ENCODE peak calls at places on chromosome 18, in nine cellular contexts. One of them, this sample, is unnamed. For H3K9me2, the result is how much of the 10 kb centered on the place peaks cover.

GRCh38 chr18:57627488-57627887 is 5.9 kb upstream of the NARS1 start:
- DNase-seq in HCT116: no peak
- DNase-seq in hepatocyte: no peak
- DNase-seq in SK-N-SH: no peak
- DNase-seq in PC-3: peak
- DNase-seq in Karpas-422: no peak
- DNase-seq in PC-9: no peak
- DNase-seq in GM23338: no peak
- DNase-seq in GM23248: peak
- DNase-seq in this sample: no peak

GRCh38 chr18:22210331-22210754 is 41.0 kb downstream of the GATA6 start:
- DNase-seq in HCT116: no peak
- DNase-seq in hepatocyte: peak
- DNase-seq in SK-N-SH: no peak
- DNase-seq in PC-3: no peak
- DNase-seq in Karpas-422: no peak
- DNase-seq in PC-9: no peak
- DNase-seq in GM23338: no peak
- DNase-seq in GM23248: peak
- DNase-seq in this sample: no peak

GRCh38 chr18:79917351-79918088 is 33.9 kb downstream of the SLC66A2 start:
- DNase-seq in HCT116: no peak
- DNase-seq in hepatocyte: no peak
- DNase-seq in SK-N-SH: no peak
- DNase-seq in PC-3: no peak
- DNase-seq in Karpas-422: no peak
- DNase-seq in PC-9: no peak
- DNase-seq in GM23338: no peak
- DNase-seq in GM23248: no peak
- DNase-seq in this sample: no peak

GRCh38 chr18:59233017-59233410 is 13.1 kb downstream of the GRP start:
- DNase-seq in HCT116: no peak
- DNase-seq in hepatocyte: no peak
- DNase-seq in SK-N-SH: no peak
- DNase-seq in PC-3: peak
- DNase-seq in Karpas-422: no peak
- DNase-seq in PC-9: no peak
- DNase-seq in GM23338: no peak
- DNase-seq in GM23248: peak
- DNase-seq in this sample: no peak

GRCh38 chr18:7233398-7233797 is 2.5 kb downstream of the LRRC30 start:
- DNase-seq in HCT116: no peak
- DNase-seq in hepatocyte: no peak
- DNase-seq in SK-N-SH: no peak
- DNase-seq in PC-3: no peak
- DNase-seq in Karpas-422: no peak
- DNase-seq in PC-9: no peak
- DNase-seq in GM23338: no peak
- DNase-seq in GM23248: no peak
- DNase-seq in this sample: no peak

GRCh38 chr18:13618760-13619438 is 107.5 kb downstream of the FAM210A start:
- DNase-seq in HCT116: no peak
- DNase-seq in hepatocyte: no peak
- DNase-seq in SK-N-SH: no peak
- DNase-seq in PC-3: no peak
- DNase-seq in Karpas-422: peak
- DNase-seq in PC-9: no peak
- DNase-seq in GM23338: no peak
- DNase-seq in GM23248: no peak
- DNase-seq in this sample: no peak

GRCh38 chr18:2985628-2986027 is 27.3 kb downstream of the LPIN2 start:
- DNase-seq in HCT116: peak
- DNase-seq in hepatocyte: no peak
- DNase-seq in SK-N-SH: no peak
- DNase-seq in PC-3: peak
- DNase-seq in Karpas-422: peak
- DNase-seq in PC-9: no peak
- DNase-seq in GM23338: no peak
- DNase-seq in GM23248: peak
- DNase-seq in this sample: peak

GRCh38 chr18:55541571-55541970 is 46.4 kb downstream of the TCF4 start:
- DNase-seq in HCT116: no peak
- DNase-seq in hepatocyte: no peak
- DNase-seq in SK-N-SH: no peak
- DNase-seq in PC-3: no peak
- DNase-seq in Karpas-422: no peak
- DNase-seq in PC-9: no peak
- DNase-seq in GM23338: no peak
- DNase-seq in GM23248: peak
- DNase-seq in this sample: no peak

GRCh38 chr18:34225218-34225553 is 473 bp upstream of the NOL4 start:
- DNase-seq in HCT116: no peak
- DNase-seq in hepatocyte: no peak
- DNase-seq in SK-N-SH: no peak
- DNase-seq in PC-3: no peak
- DNase-seq in Karpas-422: no peak
- DNase-seq in PC-9: no peak
- DNase-seq in GM23338: no peak
- DNase-seq in GM23248: no peak
- DNase-seq in this sample: no peak

GRCh38 chr18:46333371-46334199 is 229.4 kb downstream of the HAUS1 start:
- DNase-seq in HCT116: peak
- DNase-seq in hepatocyte: peak
- DNase-seq in SK-N-SH: peak
- DNase-seq in PC-3: peak
- DNase-seq in Karpas-422: no peak
- DNase-seq in PC-9: peak
- DNase-seq in GM23338: peak
- DNase-seq in GM23248: peak
- DNase-seq in this sample: no peak

GRCh38 chr18:75109819-75110218 is 99.1 kb downstream of the PTGR3 start:
- DNase-seq in HCT116: no peak
- DNase-seq in hepatocyte: no peak
- DNase-seq in SK-N-SH: no peak
- DNase-seq in PC-3: no peak
- DNase-seq in Karpas-422: no peak
- DNase-seq in PC-9: no peak
- DNase-seq in GM23338: no peak
- DNase-seq in GM23248: no peak
- DNase-seq in this sample: no peak

GRCh38 chr18:76347341-76347740 is 147.7 kb downstream of the ZNF516 start:
- DNase-seq in HCT116: no peak
- DNase-seq in hepatocyte: no peak
- DNase-seq in SK-N-SH: no peak
- DNase-seq in PC-3: no peak
- DNase-seq in Karpas-422: no peak
- DNase-seq in PC-9: no peak
- DNase-seq in GM23338: no peak
- DNase-seq in GM23248: no peak
- DNase-seq in this sample: no peak

GRCh38 chr18:47204908-47205522 is 28.9 kb upstream of the IER3IP1 start:
- DNase-seq in HCT116: peak
- DNase-seq in hepatocyte: peak
- DNase-seq in SK-N-SH: peak
- DNase-seq in PC-3: peak
- DNase-seq in Karpas-422: peak
- DNase-seq in PC-9: peak
- DNase-seq in GM23338: peak
- DNase-seq in GM23248: peak
- DNase-seq in this sample: peak

GRCh38 chr18:50748243-50749229 is 71.3 kb downstream of the MRO start:
- DNase-seq in HCT116: no peak
- DNase-seq in hepatocyte: peak
- DNase-seq in SK-N-SH: no peak
- DNase-seq in PC-3: no peak
- DNase-seq in Karpas-422: no peak
- DNase-seq in PC-9: no peak
- DNase-seq in GM23338: peak
- DNase-seq in GM23248: no peak
- DNase-seq in this sample: no peak

GRCh38 chr18:13500891-13501887 is 225.2 kb downstream of the FAM210A start:
- DNase-seq in HCT116: no peak
- DNase-seq in hepatocyte: peak
- DNase-seq in SK-N-SH: no peak
- DNase-seq in PC-3: peak
- DNase-seq in Karpas-422: no peak
- DNase-seq in PC-9: no peak
- DNase-seq in GM23338: peak
- DNase-seq in GM23248: peak
- DNase-seq in this sample: no peak

GRCh38 chr18:44325903-44326650 is 354.6 kb upstream of the SETBP1 start:
- DNase-seq in HCT116: no peak
- DNase-seq in hepatocyte: peak
- DNase-seq in SK-N-SH: peak
- DNase-seq in PC-3: peak
- DNase-seq in Karpas-422: peak
- DNase-seq in PC-9: peak
- DNase-seq in GM23338: peak
- DNase-seq in GM23248: peak
- DNase-seq in this sample: peak

GRCh38 chr18:67500512-67500911 is 16.0 kb downstream of the DSEL start:
- DNase-seq in HCT116: no peak
- DNase-seq in hepatocyte: no peak
- DNase-seq in SK-N-SH: no peak
- DNase-seq in PC-3: no peak
- DNase-seq in Karpas-422: no peak
- DNase-seq in PC-9: no peak
- DNase-seq in GM23338: no peak
- DNase-seq in GM23248: no peak
- DNase-seq in this sample: no peak

GRCh38 chr18:50465211-50466153 is 90.6 kb downstream of the SKA1 start:
- DNase-seq in HCT116: no peak
- DNase-seq in hepatocyte: no peak
- DNase-seq in SK-N-SH: no peak
- DNase-seq in PC-3: no peak
- DNase-seq in Karpas-422: no peak
- DNase-seq in PC-9: no peak
- DNase-seq in GM23338: no peak
- DNase-seq in GM23248: no peak
- DNase-seq in this sample: no peak

GRCh38 chr18:4510709-4511108 is 55.6 kb upstream of the DLGAP1 start:
- DNase-seq in HCT116: no peak
- DNase-seq in hepatocyte: peak
- DNase-seq in SK-N-SH: peak
- DNase-seq in PC-3: no peak
- DNase-seq in Karpas-422: no peak
- DNase-seq in PC-9: no peak
- DNase-seq in GM23338: no peak
- DNase-seq in GM23248: no peak
- DNase-seq in this sample: peak

GRCh38 chr18:9684901-9685738 is 23.0 kb upstream of the RAB31 start:
- DNase-seq in HCT116: no peak
- DNase-seq in hepatocyte: no peak
- DNase-seq in SK-N-SH: no peak
- DNase-seq in PC-3: no peak
- DNase-seq in Karpas-422: no peak
- DNase-seq in PC-9: no peak
- DNase-seq in GM23338: no peak
- DNase-seq in GM23248: peak
- DNase-seq in this sample: no peak
- H3K27ac ChIP-seq in HCT116: no peak
- H3K27ac ChIP-seq in hepatocyte: peak
- H3K27ac ChIP-seq in SK-N-SH: no peak
- H3K27ac ChIP-seq in PC-3: no peak
- H3K27ac ChIP-seq in Karpas-422: no peak
- H3K27ac ChIP-seq in PC-9: no peak
- H3K27ac ChIP-seq in GM23338: no peak
- H3K27ac ChIP-seq in GM23248: peak
- H3K27ac ChIP-seq in this sample: no peak

DNA sequence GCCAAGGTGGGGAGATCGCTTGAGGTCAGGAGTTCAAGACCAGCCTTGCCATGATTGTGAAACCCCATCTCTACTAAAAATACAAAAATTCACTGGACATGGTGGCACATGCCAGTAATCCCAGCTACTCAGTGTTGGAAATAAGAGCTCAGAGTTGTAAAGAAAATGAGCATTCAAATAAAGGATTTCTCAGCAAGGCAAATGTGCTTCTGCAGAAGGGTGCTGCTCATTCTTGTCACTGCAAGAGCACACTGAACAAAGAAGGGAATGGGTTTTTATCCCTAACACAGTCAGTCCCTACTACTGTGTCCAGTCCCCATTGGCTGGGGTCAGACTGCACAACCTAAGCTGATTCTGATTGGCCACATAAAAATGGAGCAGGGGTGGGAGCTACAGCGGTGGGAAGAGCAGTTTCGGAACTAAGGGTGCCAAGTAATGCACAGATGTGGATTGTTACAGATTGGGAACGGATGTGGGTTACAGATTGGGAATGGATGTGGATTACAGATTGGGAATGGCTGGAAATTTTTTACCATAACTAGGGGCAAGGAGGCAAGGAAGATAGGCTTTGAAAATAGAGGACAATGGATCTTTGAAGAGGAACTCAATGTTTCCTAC is 31.1 kb upstream of the TRAPPC8 start:
- DNase-seq in HCT116: no peak
- DNase-seq in hepatocyte: no peak
- DNase-seq in SK-N-SH: no peak
- DNase-seq in PC-3: no peak
- DNase-seq in Karpas-422: no peak
- DNase-seq in PC-9: no peak
- DNase-seq in GM23338: peak
- DNase-seq in GM23248: peak
- DNase-seq in this sample: peak
- H3K9me2 ChIP-seq in HCT116: under half
- H3K9me2 ChIP-seq in hepatocyte: under half
- H3K9me2 ChIP-seq in SK-N-SH: under half
- H3K9me2 ChIP-seq in PC-3: under half
- H3K9me2 ChIP-seq in Karpas-422: under half
- H3K9me2 ChIP-seq in PC-9: under half
- H3K9me2 ChIP-seq in GM23338: under half
- H3K9me2 ChIP-seq in GM23248: under half
- H3K9me2 ChIP-seq in this sample: under half

DNA sequence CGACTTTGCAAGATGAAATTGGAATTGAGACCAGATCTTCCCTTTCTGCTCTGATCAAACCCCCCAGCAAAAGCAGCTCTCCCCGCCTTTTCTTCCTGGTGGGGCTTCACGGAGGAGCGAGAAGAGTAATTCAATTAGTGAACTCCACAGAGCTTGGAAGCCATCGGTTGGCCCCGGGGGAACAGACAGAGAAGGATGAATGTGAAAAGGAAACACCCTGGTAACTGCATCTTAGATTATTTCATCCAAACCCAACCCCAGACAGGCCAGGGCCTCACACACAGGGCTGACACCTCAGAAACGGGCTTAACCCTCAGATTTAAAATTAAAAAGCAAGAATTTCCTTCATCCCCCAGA is 18.3 kb downstream of the SMAD7 start:
- DNase-seq in HCT116: no peak
- DNase-seq in hepatocyte: no peak
- DNase-seq in SK-N-SH: no peak
- DNase-seq in PC-3: no peak
- DNase-seq in Karpas-422: no peak
- DNase-seq in PC-9: no peak
- DNase-seq in GM23338: no peak
- DNase-seq in GM23248: peak
- DNase-seq in this sample: no peak
- H3K4me3 ChIP-seq in HCT116: no peak
- H3K4me3 ChIP-seq in hepatocyte: no peak
- H3K4me3 ChIP-seq in SK-N-SH: no peak
- H3K4me3 ChIP-seq in PC-3: no peak
- H3K4me3 ChIP-seq in Karpas-422: peak
- H3K4me3 ChIP-seq in PC-9: no peak
- H3K4me3 ChIP-seq in GM23338: peak
- H3K4me3 ChIP-seq in GM23248: peak
- H3K4me3 ChIP-seq in this sample: peak

GRCh38 chr18:23307567-23308295 is 145.4 kb upstream of the RIOK3 start:
- DNase-seq in HCT116: peak
- DNase-seq in hepatocyte: no peak
- DNase-seq in SK-N-SH: no peak
- DNase-seq in PC-3: peak
- DNase-seq in Karpas-422: no peak
- DNase-seq in PC-9: no peak
- DNase-seq in GM23338: no peak
- DNase-seq in GM23248: peak
- DNase-seq in this sample: peak
- H3K27ac ChIP-seq in HCT116: no peak
- H3K27ac ChIP-seq in hepatocyte: no peak
- H3K27ac ChIP-seq in SK-N-SH: no peak
- H3K27ac ChIP-seq in PC-3: no peak
- H3K27ac ChIP-seq in Karpas-422: no peak
- H3K27ac ChIP-seq in PC-9: no peak
- H3K27ac ChIP-seq in GM23338: no peak
- H3K27ac ChIP-seq in GM23248: peak
- H3K27ac ChIP-seq in this sample: no peak

This sample was measured in OCI-LY7.